ENCODE peak calls at places on chromosomes 13 and 19, in seven cellular contexts. A is IMR-90, W is neuronal stem cell, Z is mesendoderm, B is trophoblast cell, C is mesenchymal stem cell, F is H1. I is an unnamed sample.

GRCh38 chr13:113856716-113857065 is 7.2 kb downstream of the GAS6 start:
- DNase-seq in A (peak), W (no peak), Z (no peak), B (no peak), C (peak), F (no peak), I (peak)

GRCh38 chr19:32971012-32971595 is 654 bp downstream of the CEP89 start:
- DNase-seq in A (no peak), W (no peak), Z (no peak), B (no peak), C (no peak), F (no peak), I (no peak)

GRCh38 chr13:89372193-89372592 is 1701.0 kb downstream of the SLITRK5 start:
- DNase-seq in A (no peak), W (no peak), Z (no peak), B (no peak), C (no peak), F (no peak), I (no peak)

GRCh38 chr19:19169236-19170052 is 619 bp downstream of the MEF2B start:
- DNase-seq in A (no peak), W (no peak), Z (no peak), B (no peak), C (no peak), F (no peak), I (no peak)

GRCh38 chr13:49540552-49540951 is 44.8 kb downstream of the PHF11 start:
- DNase-seq in A (peak), W (peak), Z (peak), B (no peak), C (peak), F (no peak), I (no peak)

GRCh38 chr19:10600149-10600548 is 13.0 kb upstream of the AP1M2 start:
- DNase-seq in A (no peak), W (no peak), Z (no peak), B (no peak), C (no peak), F (no peak), I (no peak)

GRCh38 chr13:39144941-39145533 is 106.8 kb downstream of the NHLRC3 start:
- DNase-seq in A (peak), W (peak), Z (peak), B (peak), C (peak), F (peak), I (peak)

GRCh38 chr19:35908010-35908441 is at the start of gene TYROBP:
- DNase-seq in A (no peak), W (no peak), Z (no peak), B (no peak), C (no peak), F (no peak), I (no peak)

GRCh38 chr19:1675633-1676350 is 23.4 kb upstream of the TCF3 start:
- DNase-seq in A (no peak), W (no peak), Z (peak), B (peak), C (no peak), F (no peak), I (peak)

GRCh38 chr19:41863209-41863931 is 3.3 kb downstream of the RPS19 start:
- DNase-seq in A (no peak), W (no peak), Z (no peak), B (no peak), C (no peak), F (no peak), I (no peak)

GRCh38 chr13:80336335-80336734 is 4.6 kb downstream of the SPRY2 start:
- DNase-seq in A (peak), W (no peak), Z (no peak), B (no peak), C (peak), F (no peak), I (no peak)

GRCh38 chr13:75830842-75831241 is 194.7 kb downstream of the LMO7 start:
- DNase-seq in A (peak), W (no peak), Z (no peak), B (no peak), C (peak), F (no peak), I (no peak)

GRCh38 chr19:47186337-47187022 is 44.5 kb downstream of the BBC3 start:
- DNase-seq in A (no peak), W (no peak), Z (no peak), B (no peak), C (no peak), F (no peak), I (no peak)

GRCh38 chr19:55590621-55591020 is 8.7 kb downstream of the FIZ1 start:
- DNase-seq in A (no peak), W (no peak), Z (peak), B (no peak), C (peak), F (no peak), I (peak)

GRCh38 chr13:110748271-110748670 is 34.8 kb downstream of the ING1 start:
- DNase-seq in A (no peak), W (no peak), Z (no peak), B (no peak), C (no peak), F (no peak), I (no peak)

GRCh38 chr19:55256562-55257460 is 2.0 kb downstream of the PPP6R1 start:
- DNase-seq in A (no peak), W (no peak), Z (no peak), B (no peak), C (peak), F (no peak), I (no peak)

GRCh38 chr13:93558637-93559036 is 332.0 kb downstream of the GPC6 start:
- DNase-seq in A (peak), W (no peak), Z (no peak), B (no peak), C (peak), F (no peak), I (no peak)

GRCh38 chr19:15587663-15588062 is 27.4 kb upstream of the CYP4F8 start:
- DNase-seq in A (no peak), W (no peak), Z (no peak), B (no peak), C (no peak), F (no peak), I (no peak)

GRCh38 chr13:45341799-45342584 is 1.0 kb upstream of the TPT1 start:
- DNase-seq in A (no peak), W (no peak), Z (no peak), B (peak), C (peak), F (no peak), I (no peak)

GRCh38 chr13:87684850-87685735 is 13.9 kb downstream of the SLITRK5 start:
- DNase-seq in A (no peak), W (no peak), Z (peak), B (no peak), C (peak), F (no peak), I (no peak)

DNA sequence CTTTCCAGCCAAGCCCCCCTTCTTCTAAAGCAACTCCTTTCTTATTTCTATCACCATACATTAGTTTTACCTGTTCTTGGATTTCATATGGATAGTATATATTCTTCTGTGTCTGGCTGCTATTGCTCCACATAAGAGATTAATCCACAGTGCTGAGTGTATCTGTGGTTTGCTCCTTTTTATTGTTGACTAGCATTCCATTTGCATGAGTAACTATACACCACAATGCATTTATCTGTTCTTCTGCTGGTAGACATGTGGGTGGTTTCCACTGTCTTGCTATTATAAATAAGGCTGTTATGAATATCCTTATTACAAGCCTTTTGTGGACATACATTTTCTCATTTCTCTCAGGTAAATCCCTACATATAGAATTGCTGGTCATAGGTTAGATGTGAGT is 138.2 kb downstream of the SLC7A1 start:
- DNase-seq in A (peak), W (no peak), Z (no peak), B (peak), C (peak), F (no peak), I (no peak)
- H3K4ac ChIP-seq in A (no peak), W (no peak), Z (no peak), B (no peak), C (no peak), F (no peak), I (no peak)

DNA sequence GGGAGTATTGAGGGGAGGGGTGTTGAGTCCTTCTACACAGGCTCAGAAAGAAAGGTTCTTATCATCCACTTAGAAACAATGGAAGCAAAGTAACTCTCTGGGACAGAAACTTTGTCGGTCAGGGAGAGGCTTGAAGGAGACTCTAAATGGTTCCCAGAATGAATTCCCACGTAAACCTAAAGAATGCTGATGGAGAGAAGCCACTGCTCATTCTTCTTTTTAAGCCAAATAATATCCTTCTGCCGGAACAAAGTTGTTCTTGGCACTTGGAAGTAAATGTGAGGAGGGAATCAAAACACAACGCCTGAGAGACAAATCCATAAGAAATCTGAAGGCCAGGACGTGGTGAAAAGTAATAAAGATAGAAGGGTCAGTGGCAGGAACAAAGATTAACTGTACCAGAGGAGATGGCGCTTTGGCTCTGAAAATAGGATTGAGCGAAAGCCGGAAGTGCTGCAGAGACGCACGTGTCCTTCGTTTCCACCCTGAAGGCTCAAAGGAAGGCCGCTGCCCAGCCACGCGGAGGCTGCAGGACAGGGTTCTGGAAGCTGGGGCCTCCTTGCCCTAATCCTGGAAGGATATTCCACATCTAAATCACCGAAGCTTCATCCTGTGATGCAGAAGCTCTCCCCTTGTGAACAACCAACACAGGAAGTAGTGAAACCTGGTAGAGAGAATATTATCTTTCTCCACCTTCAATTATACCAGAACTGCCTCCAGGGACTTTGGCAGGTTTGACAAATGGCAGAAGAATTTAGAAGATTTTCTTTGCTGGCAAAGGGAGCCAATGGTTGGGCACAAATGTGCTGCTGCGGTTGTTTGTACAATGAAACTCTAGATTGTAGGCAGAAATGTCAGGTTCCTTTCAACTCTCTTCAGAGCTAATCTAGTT is 214.6 kb upstream of the SERP2 start:
- DNase-seq in A (no peak), W (no peak), Z (no peak), B (peak), C (no peak), F (no peak), I (no peak)
- H3K4ac ChIP-seq in A (no peak), W (no peak), Z (no peak), B (no peak), C (no peak), F (no peak), I (no peak)

DNA sequence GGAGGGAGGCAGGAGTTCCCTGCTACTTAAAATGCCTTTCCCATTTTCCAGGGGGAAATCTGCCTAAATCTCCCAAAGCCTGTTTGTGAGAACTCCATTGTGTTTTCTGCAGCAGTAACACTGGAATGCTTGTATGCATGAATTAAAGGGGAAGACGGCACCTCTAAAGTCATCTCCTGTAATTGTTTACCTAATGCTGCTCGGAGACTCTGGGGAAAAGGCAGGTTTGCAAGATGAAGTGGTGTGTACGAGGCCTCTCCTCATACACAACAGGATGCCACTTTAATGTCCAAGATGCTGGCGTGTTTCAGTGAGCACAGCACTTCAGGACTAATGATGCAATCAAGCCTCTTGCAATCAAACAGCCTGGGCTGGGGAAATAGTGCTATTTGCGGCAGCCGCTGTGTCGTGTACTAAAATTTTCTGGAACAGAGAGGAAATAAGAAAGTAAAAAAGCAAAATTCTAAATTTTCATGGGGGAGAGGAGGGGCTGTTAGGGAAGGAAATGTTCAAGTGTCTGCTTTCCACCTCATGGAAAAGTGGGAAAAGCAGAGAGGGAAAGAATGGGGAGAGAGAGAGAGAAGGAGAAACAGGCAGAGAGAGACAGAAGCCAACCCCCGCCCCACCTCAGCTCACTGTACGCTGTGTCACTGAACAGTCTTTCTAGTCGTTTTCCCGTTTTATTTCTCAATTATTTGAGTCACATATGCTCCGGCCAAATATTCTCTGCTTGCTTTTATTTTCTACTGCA is 32.9 kb downstream of the TSHZ3 start:
- DNase-seq in A (peak), W (peak), Z (peak), B (peak), C (peak), F (no peak), I (no peak)
- H3K4ac ChIP-seq in A (peak), W (no peak), Z (no peak), B (no peak), C (peak), F (no peak), I (no peak)

DNA sequence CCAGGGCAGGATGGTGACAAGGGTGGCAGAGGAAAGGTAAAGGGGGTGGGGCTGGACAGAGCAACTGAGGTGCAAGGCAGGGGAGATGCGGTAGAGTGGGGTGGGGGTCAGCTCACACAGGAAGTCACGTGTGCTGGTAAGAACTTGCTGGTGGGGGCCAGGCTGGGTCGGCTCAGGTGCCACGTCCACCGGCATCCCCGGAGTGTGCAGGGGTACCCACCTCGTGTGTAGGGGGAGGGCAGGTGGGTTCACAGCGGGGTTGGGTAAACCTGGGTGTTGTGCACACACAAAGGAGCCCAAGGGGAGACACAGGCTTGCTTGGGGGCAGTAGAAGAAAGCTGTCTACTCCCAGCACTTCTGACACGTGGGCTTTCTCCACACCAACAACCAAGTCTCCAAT is 2.9 kb downstream of the ZNF835 start:
- DNase-seq in A (no peak), W (no peak), Z (no peak), B (no peak), C (no peak), F (no peak), I (no peak)
- H3K4ac ChIP-seq in A (no peak), W (no peak), Z (no peak), B (no peak), C (no peak), F (no peak), I (no peak)

DNA sequence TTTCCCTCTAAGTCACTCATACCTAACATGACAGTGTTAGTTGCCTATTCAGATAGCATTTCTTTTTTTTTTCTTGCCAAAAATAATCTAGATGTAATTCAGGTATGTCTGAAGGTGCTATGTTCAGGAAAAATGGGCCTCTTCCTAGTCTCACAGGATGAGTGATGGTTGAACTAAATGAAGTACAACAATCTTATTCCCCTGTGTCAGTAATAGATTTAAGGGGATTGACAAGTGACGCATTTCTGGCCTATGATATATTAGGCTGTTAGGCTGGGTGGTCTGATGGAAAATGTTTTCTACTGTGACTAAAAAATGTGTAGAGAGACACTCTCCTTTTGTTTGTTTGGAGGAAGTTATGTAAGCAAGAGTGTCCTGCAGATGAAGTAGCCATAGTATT is 878.7 kb upstream of the SLITRK1 start:
- DNase-seq in A (no peak), W (no peak), Z (no peak), B (no peak), C (no peak), F (no peak), I (no peak)
- H3K4ac ChIP-seq in A (no peak), W (no peak), Z (no peak), B (no peak), C (no peak), F (no peak), I (no peak)

GRCh38 chr19:30668521-30669155 is 296.5 kb downstream of the ZNF536 start:
- DNase-seq in A (no peak), W (no peak), Z (no peak), B (no peak), C (no peak), F (no peak), I (no peak)
- H3K4ac ChIP-seq in A (no peak), W (no peak), Z (no peak), B (no peak), C (no peak), F (no peak), I (no peak)

GRCh38 chr13:106326751-106327150 is 208.7 kb downstream of the EFNB2 start:
- DNase-seq in A (no peak), W (no peak), Z (no peak), B (no peak), C (no peak), F (no peak), I (no peak)
- H3K4ac ChIP-seq in A (no peak), W (no peak), Z (no peak), B (no peak), C (no peak), F (no peak), I (no peak)

I was measured in H9.